ENCODE peak calls at places on chromosomes 1 and 21, in nine cellular contexts. N is CD4-positive, alpha-beta T cell; Q is K562; H is kidney; C is mammary epithelial cell; M is HuH-7; W is T-helper 2 cell treated with Interferon-gamma antibody and Interleukin-4, amounts not matched to agents 5 μg/mL and 100 μg/mL, for 36 hours; L is A549; U is HTR-8/SVneo. V is an unnamed sample.
A peak's percentile ranks its signal among the peaks of the same experiment; 100 is the strongest.

GRCh38 chr1:67570473-67571143 is 114.4 kb upstream of the GADD45A start:
- DNase-seq in L (peak; percentile 83), C (peak; percentile 99), H (no peak), Q (peak; percentile 61), W (no peak), N (no peak), M (no peak), U (peak; percentile 78), V (no peak)

GRCh38 chr1:158330390-158330789 is 941 bp downstream of the CD1B start:
- DNase-seq in M (no peak), U (no peak), L (no peak), W (no peak), H (no peak), C (no peak), N (no peak), Q (no peak), V (no peak)

GRCh38 chr21:16124397-16125130 is 394.8 kb downstream of the USP25 start:
- DNase-seq in U (peak; percentile 59), W (no peak), N (no peak), C (peak; percentile 73), M (no peak), Q (no peak), H (no peak), L (peak; percentile 39), V (no peak)

GRCh38 chr1:92476071-92476607 is 10.6 kb downstream of the GFI1 start:
- DNase-seq in N (peak; percentile 16), H (no peak), L (no peak), W (peak; percentile 65), M (no peak), C (no peak), U (no peak), Q (no peak), V (no peak)

GRCh38 chr1:56934400-56935080 is 31.3 kb downstream of the C8B start:
- DNase-seq in M (no peak), N (no peak), W (no peak), U (no peak), Q (no peak), C (no peak), L (no peak), H (no peak), V (no peak)

GRCh38 chr1:230425252-230426061 is 675 bp downstream of the PGBD5 start:
- DNase-seq in W (peak; percentile 7), U (no peak), M (peak; percentile 12), H (no peak), L (no peak), Q (peak; percentile 18), C (no peak), N (no peak), V (no peak)

GRCh38 chr1:39850606-39851216 is 32.6 kb downstream of the TRIT1 start:
- DNase-seq in L (no peak), Q (no peak), W (no peak), H (no peak), M (no peak), U (no peak), N (no peak), C (peak; percentile 58), V (no peak)

GRCh38 chr21:45935628-45936027 is 45.9 kb upstream of the COL6A1 start:
- DNase-seq in H (no peak), M (no peak), L (no peak), Q (no peak), W (no peak), C (peak; percentile 42), N (no peak), U (no peak), V (no peak)

GRCh38 chr1:66048011-66048410 is 255.3 kb downstream of the PDE4B start:
- DNase-seq in W (no peak), Q (no peak), C (no peak), M (no peak), H (no peak), U (no peak), L (no peak), N (no peak), V (no peak)

GRCh38 chr1:192702212-192702993 is 66.5 kb downstream of the RGS13 start:
- DNase-seq in Q (no peak), H (no peak), C (peak; percentile 76), U (peak; percentile 33), M (no peak), W (no peak), L (peak; percentile 74), N (no peak), V (no peak)

GRCh38 chr1:226474443-226475111 is 66.7 kb upstream of the PARP1 start:
- DNase-seq in C (no peak), Q (no peak), U (no peak), N (no peak), L (no peak), M (no peak), H (no peak), W (no peak), V (no peak)

GRCh38 chr1:182615468-182616129 is 11.4 kb upstream of the RGS16 start:
- DNase-seq in N (no peak), W (peak; percentile 68), U (no peak), M (no peak), L (no peak), Q (no peak), H (peak; percentile 84), C (no peak), V (no peak)

GRCh38 chr1:207740224-207740623 is 11.6 kb upstream of the CD46 start:
- DNase-seq in M (no peak), N (no peak), C (peak; percentile 40), U (no peak), L (no peak), Q (no peak), W (no peak), H (no peak), V (no peak)

GRCh38 chr21:38897532-38898421 is 92.0 kb downstream of the ETS2 start:
- DNase-seq in M (no peak), H (no peak), C (no peak), Q (no peak), L (no peak), N (no peak), W (no peak), U (no peak), V (no peak)

GRCh38 chr1:190436615-190437014 is 41.0 kb downstream of the BRINP3 start:
- DNase-seq in C (peak; percentile 1), W (no peak), N (no peak), U (peak; percentile 14), H (no peak), Q (no peak), L (peak; percentile 57), M (no peak), V (no peak)

GRCh38 chr1:10033359-10033845 is 644 bp downstream of the UBE4B start:
- DNase-seq in M (no peak), H (no peak), U (no peak), Q (peak; percentile 55), N (no peak), W (peak; percentile 17), L (peak; percentile 52), C (peak; percentile 61), V (no peak)

GRCh38 chr1:155038602-155039307 is 5.1 kb downstream of the DCST1 start:
- DNase-seq in W (no peak), C (peak; percentile 92), U (no peak), M (no peak), N (no peak), L (peak; percentile 77), Q (no peak), H (no peak), V (no peak)

GRCh38 chr1:234958702-234959649 is 169.7 kb downstream of the TOMM20 start:
- DNase-seq in N (no peak), Q (no peak), L (no peak), W (no peak), C (no peak), H (no peak), M (no peak), U (no peak), V (no peak)